ENCODE peak calls at places on chromosomes 12 and 14, in four cellular contexts. O is thyroid gland, J is Peyer's patch, F is ovary. U is an unnamed sample.

GRCh38 chr12:93137656-93138612 is 208.8 kb upstream of the EEA1 start:
- DNase-seq in F (no peak), O (no peak), J (no peak), U (no peak)

GRCh38 chr12:113477171-113477841 is 5.6 kb upstream of the LHX5 start:
- DNase-seq in O (no peak), F (no peak), J (no peak), U (no peak)

GRCh38 chr12:120388711-120389431 is 19.9 kb upstream of the MSI1 start:
- DNase-seq in O (no peak), F (no peak), J (no peak), U (no peak)

GRCh38 chr12:78146365-78146772 is 315.7 kb downstream of the NAV3 start:
- DNase-seq in O (no peak), F (no peak), J (no peak), U (no peak)

GRCh38 chr14:76056128-76056527 is 70.6 kb downstream of the IFT43 start:
- DNase-seq in F (no peak), O (no peak), J (no peak), U (no peak)

GRCh38 chr12:53120685-53121525 is 17.6 kb downstream of the SOAT2 start:
- DNase-seq in O (no peak), J (no peak), F (no peak), U (no peak)

GRCh38 chr14:79134346-79134745 is 964.2 kb downstream of the NRXN3 start:
- DNase-seq in J (no peak), O (no peak), F (no peak), U (no peak)

GRCh38 chr12:117342682-117343081 is 18.7 kb downstream of the NOS1 start:
- DNase-seq in O (no peak), J (no peak), F (no peak), U (no peak)

GRCh38 chr14:68442828-68443460 is 349.9 kb downstream of the ZFP36L1 start:
- DNase-seq in F (no peak), J (no peak), O (no peak), U (no peak)

GRCh38 chr14:35398095-35398584 is 6.4 kb downstream of the NFKBIA start:
- DNase-seq in O (no peak), F (peak; percentile 28), J (no peak), U (no peak)

GRCh38 chr12:40054554-40055226 is 51.2 kb downstream of the SLC2A13 start:
- DNase-seq in O (no peak), F (no peak), J (no peak), U (peak; percentile 13)

GRCh38 chr12:128844031-128844635 is 9.1 kb upstream of the GLT1D1 start:
- DNase-seq in F (no peak), O (no peak), J (no peak), U (no peak)

GRCh38 chr14:37901978-37902377 is 305.7 kb upstream of the SSTR1 start:
- DNase-seq in O (no peak), F (no peak), J (no peak), U (no peak)

GRCh38 chr14:26841920-26842741 is 244.3 kb upstream of the NOVA1 start:
- DNase-seq in F (peak; percentile 32), O (peak; percentile 72), J (no peak), U (peak; percentile 14)

GRCh38 chr12:57842342-57843294 is 3.9 kb downstream of the CTDSP2 start:
- DNase-seq in J (no peak), F (no peak), O (no peak), U (peak; percentile 40)

GRCh38 chr12:57739914-57740538 is 1.5 kb upstream of the AGAP2 start:
- DNase-seq in J (no peak), F (no peak), O (no peak), U (no peak)

GRCh38 chr12:26701604-26702215 is 131.3 kb downstream of the ITPR2 start:
- DNase-seq in J (no peak), F (no peak), O (no peak), U (no peak)

GRCh38 chr12:93468008-93468371 is 676 bp downstream of the MRPL42 start:
- DNase-seq in O (no peak), J (no peak), F (no peak), U (no peak)

GRCh38 chr12:121295746-121296617 is 527 bp downstream of the CAMKK2 start:
- DNase-seq in J (peak; percentile 89), O (peak; percentile 47), F (no peak), U (peak; percentile 70)

GRCh38 chr12:79681008-79681590 is 9.7 kb downstream of the PAWR start:
- DNase-seq in O (peak; percentile 22), J (no peak), F (no peak), U (no peak)

GRCh38 chr14:50116986-50117385 is 614 bp upstream of the VCPKMT start:
- DNase-seq in O (no peak), J (no peak), F (no peak), U (no peak)

GRCh38 chr14:50113381-50113811 is 3.0 kb downstream of the VCPKMT start:
- DNase-seq in F (no peak), J (no peak), O (no peak), U (no peak)

GRCh38 chr14:50117456-50117855 is 1.1 kb upstream of the VCPKMT start:
- DNase-seq in J (no peak), O (no peak), F (no peak), U (no peak)

GRCh38 chr14:50121506-50121905 is 5.1 kb upstream of the VCPKMT start:
- DNase-seq in J (no peak), O (no peak), F (no peak), U (no peak)

GRCh38 chr14:50116221-50116956 is at the start of gene VCPKMT:
- DNase-seq in O (peak; percentile 95), F (peak; percentile 96), J (peak; percentile 97), U (peak; percentile 96)
- TF ChIP-seq POLR2A in O (peak; percentile 52), F (peak; percentile 87), J (peak; percentile 80), U (peak; percentile 87)

DNA sequence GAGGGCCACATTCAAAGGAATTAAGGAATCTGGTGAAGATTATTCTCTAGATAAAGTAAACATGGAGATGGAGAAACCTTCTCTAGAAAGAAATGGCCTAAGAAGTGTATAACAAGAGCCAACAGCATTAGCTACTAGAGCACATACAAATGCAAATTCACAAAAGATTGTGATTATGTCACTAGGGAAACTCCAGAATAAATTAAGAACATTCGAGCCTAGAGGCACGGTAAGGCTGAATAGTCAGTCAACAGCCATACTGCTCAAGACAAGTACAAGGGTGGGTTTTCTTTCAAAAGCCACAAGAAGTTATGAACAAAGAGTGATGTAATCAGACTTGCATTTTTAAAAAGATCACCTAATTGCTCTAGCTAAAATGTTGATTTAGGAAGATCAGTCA is 25.4 kb downstream of the PPP4R3A start:
- DNase-seq in O (no peak), J (no peak), F (no peak), U (no peak)
- H3K27ac ChIP-seq in O (no peak overlapping the region), J (no peak overlapping the region), F (no peak overlapping the region), U (no peak overlapping the region)

DNA sequence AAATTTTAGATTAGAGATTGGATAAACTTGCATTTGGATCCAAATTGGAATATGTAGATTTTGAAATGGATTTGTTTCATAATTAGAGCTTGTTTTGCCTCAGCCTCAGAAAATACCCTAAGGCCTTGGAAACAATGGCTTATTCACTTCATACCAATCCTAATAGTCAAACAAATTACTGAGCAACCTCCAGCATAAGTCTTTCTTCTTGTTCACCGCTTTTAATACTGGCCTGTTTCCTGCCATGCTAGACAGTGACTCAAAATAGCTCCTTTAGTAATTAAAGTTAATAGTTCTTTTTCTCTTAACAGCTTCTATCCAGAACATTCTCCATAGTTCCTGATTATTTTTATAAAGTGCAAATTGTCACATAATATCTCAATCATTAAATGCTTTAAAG is 110.9 kb upstream of the DNM1L start:
- DNase-seq in J (no peak), F (no peak), O (no peak), U (no peak)
- H3K4me3 ChIP-seq in J (no peak overlapping the region), F (no peak overlapping the region), O (no peak overlapping the region), U (no peak overlapping the region)

DNA sequence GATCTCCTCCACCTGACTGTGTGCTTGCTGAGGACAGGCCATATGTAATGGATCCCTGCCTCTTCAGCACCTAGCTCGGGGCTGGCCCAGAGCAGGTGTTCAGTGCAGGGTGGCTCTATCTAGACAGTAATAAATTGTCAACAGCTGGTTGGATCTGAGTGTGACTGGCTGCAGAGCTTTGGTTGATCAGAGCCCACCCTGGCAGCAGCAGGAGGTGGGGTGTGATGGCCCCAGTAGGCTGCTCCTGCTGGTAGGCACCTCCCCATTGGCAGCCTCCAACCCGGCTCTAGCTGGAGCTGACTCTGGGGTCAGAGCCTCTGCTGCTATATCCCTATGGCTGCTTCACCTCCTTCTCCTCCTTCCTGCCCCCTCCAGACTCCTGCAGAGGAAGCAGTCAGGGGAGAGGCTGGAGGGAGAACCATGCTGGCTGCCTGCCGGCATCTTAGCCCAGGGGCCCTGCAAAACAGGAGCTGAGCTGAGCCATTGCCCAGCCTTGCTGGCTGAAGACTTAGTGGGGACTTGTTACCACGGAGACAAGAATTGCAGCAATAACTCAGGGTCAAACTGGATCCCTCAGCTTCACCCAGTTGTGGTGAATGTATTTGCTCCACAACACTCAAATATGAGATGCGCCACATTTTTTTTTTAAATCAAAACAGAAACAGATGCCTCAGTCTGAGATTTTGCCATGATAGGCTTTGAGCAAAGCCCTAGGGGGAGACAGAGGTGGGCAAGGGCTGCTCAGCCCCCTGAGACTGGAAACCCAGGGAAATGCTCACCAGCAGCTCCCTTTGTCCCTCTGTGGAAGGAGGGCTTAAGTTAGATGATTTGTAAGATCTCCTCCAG is 22.2 kb downstream of the TMEM63C start:
- DNase-seq in F (no peak), O (no peak), J (no peak), U (no peak)
- TF ChIP-seq POLR2A in F (no peak), O (no peak), J (no peak), U (no peak)

DNA sequence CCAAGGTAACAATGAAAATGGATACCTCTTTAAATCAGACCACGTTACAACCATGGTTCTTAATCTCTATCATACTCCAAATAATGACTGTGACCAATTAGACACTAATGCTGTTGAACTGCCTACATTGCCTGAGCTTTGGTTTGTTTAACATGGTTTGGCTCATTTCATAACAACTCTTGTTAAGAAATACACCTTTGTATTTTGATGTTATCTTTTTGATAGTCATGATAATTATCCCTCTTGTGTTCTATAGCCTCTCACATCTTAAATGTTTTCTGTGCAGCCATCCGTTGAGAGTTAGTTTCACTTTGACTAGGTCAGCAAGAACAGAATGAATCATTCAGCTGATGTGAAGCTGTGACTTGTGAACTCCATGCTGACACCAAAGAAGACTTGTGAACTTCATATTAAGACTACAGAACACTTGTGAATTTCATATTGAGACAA is 75.5 kb upstream of the RERGL start:
- DNase-seq in O (no peak), F (no peak), J (no peak), U (no peak)
- H3K27ac ChIP-seq in O (no peak overlapping the region), F (no peak overlapping the region), J (no peak overlapping the region), U (no peak overlapping the region)

GRCh38 chr14:34018564-34019244 is 67.8 kb upstream of the EGLN3 start:
- DNase-seq in J (no peak), O (no peak), F (no peak), U (no peak)
- H3K4me3 ChIP-seq in J (peak overlapping the region; percentile 10), O (no peak overlapping the region), F (no peak overlapping the region), U (no peak overlapping the region)

DNA sequence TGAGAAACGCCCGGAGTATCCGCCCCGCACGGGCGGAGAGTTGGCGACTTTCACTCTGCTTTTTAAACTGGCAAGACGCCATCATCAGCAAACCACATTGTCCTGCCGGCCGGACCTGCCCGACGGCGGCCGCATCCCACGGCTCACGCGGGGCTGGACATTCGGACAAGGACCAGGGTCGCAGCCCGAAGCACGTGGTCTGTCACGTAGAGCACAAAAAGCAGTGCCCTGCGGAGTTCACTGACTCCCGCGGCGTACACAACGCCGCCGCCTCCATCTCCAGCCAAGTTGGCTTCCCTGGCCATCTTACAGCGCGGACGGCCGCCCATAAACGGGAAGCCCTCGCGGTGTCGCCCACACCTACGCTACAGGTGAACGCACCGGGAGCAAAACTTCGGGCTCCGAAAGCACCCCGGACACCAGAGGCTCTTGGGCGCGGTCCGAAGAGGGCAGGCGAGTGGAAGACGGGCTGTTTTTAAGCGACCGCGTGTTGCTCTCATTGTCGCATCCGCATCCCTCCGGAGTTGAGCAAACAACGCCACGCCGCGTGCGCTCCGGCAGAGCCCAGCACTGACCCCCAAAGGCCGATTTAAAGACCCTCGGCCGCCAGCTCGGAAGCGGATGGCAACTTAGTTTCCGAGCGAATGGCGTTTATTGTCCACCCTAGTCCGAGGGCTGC is 966 bp downstream of the SINHCAF start:
- DNase-seq in J (peak; percentile 78), O (peak; percentile 56), F (peak; percentile 77), U (peak; percentile 61)
- TF ChIP-seq POLR2A in J (no peak), O (no peak), F (peak; percentile 37), U (peak; percentile 39)

GRCh38 chr12:13094349-13094748 is 9.1 kb downstream of the GSG1 start:
- DNase-seq in F (no peak), J (no peak), O (no peak), U (no peak)
- H3K27ac ChIP-seq in F (no peak overlapping the region), J (no peak overlapping the region), O (peak overlapping the region; percentile 21), U (no peak overlapping the region)